ENCODE peak calls at places on chromosomes 5 and 9, in five cellular contexts. One of them, this sample, is unnamed. For H3K4me1 and H3K9me3, the result is how much of the 10 kb centered on the place peaks cover.

GRCh38 chr9:134679616-134680392 is 38.2 kb downstream of the COL5A1 start:
- DNase-seq in heart right ventricle: no peak
- DNase-seq in colonic mucosa: no peak
- DNase-seq in mucosa of descending colon: peak
- DNase-seq in heart left ventricle: no peak
- DNase-seq in this sample: peak

GRCh38 chr9:79570449-79571308 is 1.1 kb upstream of the TLE4 start:
- DNase-seq in heart right ventricle: peak
- DNase-seq in mucosa of descending colon: peak
- DNase-seq in heart left ventricle: peak
- DNase-seq in colonic mucosa: peak
- DNase-seq in this sample: peak

GRCh38 chr5:1222621-1223277 is 2.4 kb upstream of the SLC6A18 start:
- DNase-seq in heart right ventricle: no peak
- DNase-seq in heart left ventricle: no peak
- DNase-seq in colonic mucosa: no peak
- DNase-seq in mucosa of descending colon: no peak
- DNase-seq in this sample: no peak

GRCh38 chr5:141182248-141182647 is at the start of gene PCDHB16:
- DNase-seq in mucosa of descending colon: no peak
- DNase-seq in heart right ventricle: peak
- DNase-seq in colonic mucosa: no peak
- DNase-seq in heart left ventricle: no peak
- DNase-seq in this sample: peak

GRCh38 chr9:34179528-34180138 is 790 bp downstream of the UBAP1 start:
- DNase-seq in mucosa of descending colon: no peak
- DNase-seq in colonic mucosa: peak
- DNase-seq in heart right ventricle: no peak
- DNase-seq in heart left ventricle: no peak
- DNase-seq in this sample: no peak

GRCh38 chr5:116359575-116359974 is 215.0 kb downstream of the SEMA6A start:
- DNase-seq in heart left ventricle: no peak
- DNase-seq in mucosa of descending colon: no peak
- DNase-seq in heart right ventricle: no peak
- DNase-seq in colonic mucosa: no peak
- DNase-seq in this sample: no peak

GRCh38 chr5:16665611-16666010 is 48.8 kb upstream of the RETREG1 start:
- DNase-seq in heart right ventricle: no peak
- DNase-seq in mucosa of descending colon: no peak
- DNase-seq in heart left ventricle: no peak
- DNase-seq in colonic mucosa: no peak
- DNase-seq in this sample: no peak

GRCh38 chr9:31590091-31590490 is 794.4 kb upstream of the ACO1 start:
- DNase-seq in heart right ventricle: no peak
- DNase-seq in colonic mucosa: no peak
- DNase-seq in heart left ventricle: no peak
- DNase-seq in mucosa of descending colon: no peak
- DNase-seq in this sample: no peak

GRCh38 chr5:99878830-99879229 is 656.3 kb upstream of the FAM174A start:
- DNase-seq in colonic mucosa: no peak
- DNase-seq in heart left ventricle: no peak
- DNase-seq in mucosa of descending colon: no peak
- DNase-seq in heart right ventricle: no peak
- DNase-seq in this sample: no peak

GRCh38 chr5:157718529-157718928 is 12.7 kb upstream of the THG1L start:
- DNase-seq in heart left ventricle: no peak
- DNase-seq in mucosa of descending colon: no peak
- DNase-seq in heart right ventricle: peak
- DNase-seq in colonic mucosa: peak
- DNase-seq in this sample: peak

GRCh38 chr5:173283318-173284288 is 44.6 kb downstream of the STC2 start:
- DNase-seq in mucosa of descending colon: peak
- DNase-seq in heart right ventricle: peak
- DNase-seq in heart left ventricle: peak
- DNase-seq in colonic mucosa: peak
- DNase-seq in this sample: peak

GRCh38 chr9:95516221-95516735 is 493 bp downstream of the PTCH1 start:
- DNase-seq in mucosa of descending colon: no peak
- DNase-seq in heart right ventricle: no peak
- DNase-seq in heart left ventricle: no peak
- DNase-seq in colonic mucosa: no peak
- DNase-seq in this sample: peak

GRCh38 chr5:155735388-155735787 is 591.6 kb upstream of the SGCD start:
- DNase-seq in colonic mucosa: no peak
- DNase-seq in heart left ventricle: peak
- DNase-seq in mucosa of descending colon: no peak
- DNase-seq in heart right ventricle: peak
- DNase-seq in this sample: peak

GRCh38 chr5:118700510-118700909 is 287.8 kb downstream of the DTWD2 start:
- DNase-seq in mucosa of descending colon: no peak
- DNase-seq in colonic mucosa: no peak
- DNase-seq in heart left ventricle: no peak
- DNase-seq in heart right ventricle: no peak
- DNase-seq in this sample: no peak

GRCh38 chr9:35054185-35054835 is 18.1 kb downstream of the VCP start:
- DNase-seq in mucosa of descending colon: no peak
- DNase-seq in heart right ventricle: no peak
- DNase-seq in heart left ventricle: no peak
- DNase-seq in colonic mucosa: no peak
- DNase-seq in this sample: no peak

GRCh38 chr5:14400085-14400484 is 181.5 kb upstream of the OTULINL start:
- DNase-seq in mucosa of descending colon: no peak
- DNase-seq in heart right ventricle: no peak
- DNase-seq in heart left ventricle: no peak
- DNase-seq in colonic mucosa: no peak
- DNase-seq in this sample: no peak

GRCh38 chr5:170522211-170523128 is 18.6 kb downstream of the KCNIP1 start:
- DNase-seq in mucosa of descending colon: no peak
- DNase-seq in colonic mucosa: no peak
- DNase-seq in heart right ventricle: no peak
- DNase-seq in heart left ventricle: no peak
- DNase-seq in this sample: no peak

GRCh38 chr5:110321117-110321516 is 405.4 kb downstream of the TMEM232 start:
- DNase-seq in heart left ventricle: no peak
- DNase-seq in mucosa of descending colon: no peak
- DNase-seq in heart right ventricle: no peak
- DNase-seq in colonic mucosa: no peak
- DNase-seq in this sample: no peak

GRCh38 chr9:135329571-135330306 is 149.8 kb upstream of the PPP1R26 start:
- DNase-seq in mucosa of descending colon: no peak
- DNase-seq in heart left ventricle: no peak
- DNase-seq in colonic mucosa: no peak
- DNase-seq in heart right ventricle: no peak
- DNase-seq in this sample: peak

GRCh38 chr9:18349530-18349929 is 124.4 kb upstream of the ADAMTSL1 start:
- DNase-seq in heart right ventricle: no peak
- DNase-seq in heart left ventricle: no peak
- DNase-seq in mucosa of descending colon: no peak
- DNase-seq in colonic mucosa: no peak
- DNase-seq in this sample: no peak

GRCh38 chr9:96169488-96169887 is 132.5 kb downstream of the HSD17B3 start:
- DNase-seq in heart right ventricle: no peak
- DNase-seq in colonic mucosa: peak
- DNase-seq in heart left ventricle: no peak
- DNase-seq in mucosa of descending colon: peak
- DNase-seq in this sample: peak

GRCh38 chr9:73807956-73808355 is 656.3 kb downstream of the ANXA1 start:
- DNase-seq in colonic mucosa: no peak
- DNase-seq in mucosa of descending colon: no peak
- DNase-seq in heart right ventricle: no peak
- DNase-seq in heart left ventricle: no peak
- DNase-seq in this sample: no peak

GRCh38 chr9:83511051-83511450 is 27.1 kb downstream of the FRMD3 start:
- DNase-seq in colonic mucosa: no peak
- DNase-seq in heart right ventricle: no peak
- DNase-seq in mucosa of descending colon: no peak
- DNase-seq in heart left ventricle: no peak
- DNase-seq in this sample: no peak

GRCh38 chr9:122036988-122037387 is 56.1 kb downstream of the TTLL11 start:
- DNase-seq in colonic mucosa: no peak
- DNase-seq in mucosa of descending colon: no peak
- DNase-seq in heart left ventricle: no peak
- DNase-seq in heart right ventricle: no peak
- DNase-seq in this sample: no peak

GRCh38 chr9:123655681-123656423 is 274.1 kb downstream of the DENND1A start:
- DNase-seq in colonic mucosa: no peak
- DNase-seq in mucosa of descending colon: no peak
- DNase-seq in heart right ventricle: no peak
- DNase-seq in heart left ventricle: no peak
- DNase-seq in this sample: no peak

GRCh38 chr5:133376986-133377385 is 235.4 kb downstream of the FSTL4 start:
- DNase-seq in colonic mucosa: no peak
- DNase-seq in heart left ventricle: no peak
- DNase-seq in heart right ventricle: no peak
- DNase-seq in mucosa of descending colon: no peak
- DNase-seq in this sample: no peak

GRCh38 chr9:97770808-97771372 is 73.8 kb upstream of the XPA start:
- DNase-seq in mucosa of descending colon: no peak
- DNase-seq in colonic mucosa: no peak
- DNase-seq in heart right ventricle: no peak
- DNase-seq in heart left ventricle: no peak
- DNase-seq in this sample: no peak

GRCh38 chr5:50440651-50441478 is at the start of gene EMB:
- DNase-seq in mucosa of descending colon: peak
- DNase-seq in heart left ventricle: peak
- DNase-seq in colonic mucosa: peak
- DNase-seq in heart right ventricle: peak
- DNase-seq in this sample: peak

DNA sequence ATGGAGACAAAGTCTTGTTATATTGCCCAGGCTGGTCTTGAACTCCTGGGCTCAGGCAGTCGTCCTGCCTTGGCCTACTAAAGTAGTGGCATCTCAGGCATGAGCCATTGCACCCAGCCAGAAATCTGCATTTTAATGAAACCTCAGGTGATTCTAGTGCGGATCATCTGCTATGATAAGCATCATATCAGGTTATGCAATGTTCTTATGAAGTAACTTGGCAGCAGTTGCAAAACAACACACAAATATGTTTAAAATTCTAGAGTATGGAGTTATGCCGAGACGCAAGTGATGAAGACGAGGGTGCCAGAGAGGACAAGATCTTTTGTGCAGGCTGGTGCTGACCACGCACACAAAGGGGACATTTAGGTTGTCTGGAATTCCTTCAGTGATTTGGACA is 153.2 kb upstream of the MEF2C start:
- DNase-seq in heart right ventricle: no peak
- DNase-seq in heart left ventricle: no peak
- DNase-seq in mucosa of descending colon: no peak
- DNase-seq in colonic mucosa: no peak
- DNase-seq in this sample: no peak
- H3K4me1 ChIP-seq in heart right ventricle: under half
- H3K4me1 ChIP-seq in heart left ventricle: under half
- H3K4me1 ChIP-seq in mucosa of descending colon: under half
- H3K4me1 ChIP-seq in colonic mucosa: under half
- H3K4me1 ChIP-seq in this sample: under half

DNA sequence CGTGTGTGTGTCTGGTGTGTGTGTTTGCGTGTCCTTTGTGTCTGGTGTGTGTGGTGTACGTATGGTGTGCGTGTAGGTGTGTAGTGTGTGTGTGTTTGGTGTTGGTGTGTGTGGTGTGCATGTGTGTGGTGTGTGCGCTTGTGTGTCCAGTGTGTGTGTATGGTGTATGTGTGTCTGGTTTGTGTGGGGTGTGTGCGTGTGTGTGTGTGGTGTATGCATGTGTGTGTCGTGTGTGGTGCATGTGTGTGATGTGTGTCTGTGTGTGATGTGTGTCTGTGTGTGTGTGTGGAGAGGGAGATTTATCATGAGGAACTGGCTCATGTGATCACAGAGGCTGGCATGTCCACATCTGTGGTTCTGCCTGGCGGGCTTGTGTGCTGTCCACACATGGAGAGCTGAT is 71.7 kb downstream of the CACNA1B start:
- DNase-seq in heart left ventricle: no peak
- DNase-seq in heart right ventricle: no peak
- DNase-seq in mucosa of descending colon: no peak
- DNase-seq in colonic mucosa: no peak
- DNase-seq in this sample: no peak
- H3K9me3 ChIP-seq in heart left ventricle: under half
- H3K9me3 ChIP-seq in heart right ventricle: under half
- H3K9me3 ChIP-seq in mucosa of descending colon: under half
- H3K9me3 ChIP-seq in colonic mucosa: under half
- H3K9me3 ChIP-seq in this sample: under half

DNA sequence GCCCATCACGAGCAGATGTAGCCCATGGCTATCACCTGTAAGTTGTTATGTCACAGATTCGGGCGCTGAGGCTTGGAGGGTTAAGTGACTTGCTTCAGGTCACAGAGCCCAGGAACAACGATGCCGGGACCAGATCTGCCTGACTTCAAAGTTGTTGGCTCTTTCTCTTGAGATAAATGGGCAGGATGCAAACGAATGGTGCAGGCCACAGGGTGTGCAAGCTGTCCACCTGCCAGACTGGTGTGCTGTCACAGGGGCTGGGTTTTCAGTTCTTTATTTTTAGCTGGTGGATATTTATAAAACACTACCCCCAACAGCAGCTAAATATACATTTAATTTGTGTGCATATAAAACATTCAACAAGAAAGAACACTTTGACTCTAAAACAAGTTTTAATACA is 17.7 kb upstream of the PHYKPL start:
- DNase-seq in heart left ventricle: no peak
- DNase-seq in mucosa of descending colon: no peak
- DNase-seq in colonic mucosa: no peak
- DNase-seq in heart right ventricle: no peak
- DNase-seq in this sample: no peak
- H3K4me1 ChIP-seq in heart left ventricle: under half
- H3K4me1 ChIP-seq in mucosa of descending colon: under half
- H3K4me1 ChIP-seq in colonic mucosa: under half
- H3K4me1 ChIP-seq in heart right ventricle: under half
- H3K4me1 ChIP-seq in this sample: under half

DNA sequence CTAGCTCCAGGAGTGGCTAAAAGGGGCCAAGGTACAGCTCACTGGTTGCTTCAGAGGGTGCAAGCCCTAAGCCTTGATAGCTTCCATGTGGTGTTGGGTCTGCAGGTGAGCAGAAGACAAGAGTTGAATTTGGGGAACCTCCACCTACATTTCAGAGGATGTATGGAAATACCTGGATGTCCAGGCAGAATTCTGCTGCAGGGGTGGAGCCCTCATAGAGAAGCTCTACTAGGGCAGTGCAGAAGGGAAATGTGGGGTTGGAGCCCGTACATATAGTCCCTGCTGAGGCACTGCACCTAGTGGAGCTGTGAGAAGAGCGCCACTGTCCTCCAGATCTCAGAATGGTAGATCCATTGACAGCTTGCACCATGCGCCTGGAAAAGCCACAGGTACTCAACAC is 49.6 kb downstream of the PTBP3 start:
- DNase-seq in heart left ventricle: no peak
- DNase-seq in colonic mucosa: no peak
- DNase-seq in mucosa of descending colon: no peak
- DNase-seq in heart right ventricle: no peak
- DNase-seq in this sample: no peak
- H3K9me3 ChIP-seq in heart left ventricle: under half
- H3K9me3 ChIP-seq in colonic mucosa: under half
- H3K9me3 ChIP-seq in mucosa of descending colon: under half
- H3K9me3 ChIP-seq in heart right ventricle: under half
- H3K9me3 ChIP-seq in this sample: under half

DNA sequence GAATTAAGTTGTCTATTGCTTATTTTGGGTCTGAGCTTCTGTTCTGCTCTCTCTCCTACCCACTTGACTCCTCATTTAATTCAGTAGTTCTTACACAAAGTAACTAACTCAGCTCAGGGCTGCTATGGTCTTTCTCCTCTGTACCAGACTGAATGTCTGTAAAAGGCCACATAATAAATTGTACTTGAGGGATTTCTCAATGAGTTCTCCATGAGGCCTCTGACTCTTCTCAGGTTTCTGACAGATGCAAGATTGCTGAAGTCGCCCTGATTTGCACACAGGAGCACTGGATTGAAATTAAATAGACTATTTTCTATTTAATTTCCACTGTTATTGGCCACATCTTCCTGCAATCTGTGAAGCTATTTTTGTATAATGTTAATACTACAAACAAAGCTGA is 2.9 kb downstream of the IQGAP2 start:
- DNase-seq in heart left ventricle: no peak
- DNase-seq in mucosa of descending colon: no peak
- DNase-seq in colonic mucosa: no peak
- DNase-seq in heart right ventricle: no peak
- DNase-seq in this sample: no peak
- H3K4me1 ChIP-seq in heart left ventricle: half or more
- H3K4me1 ChIP-seq in mucosa of descending colon: under half
- H3K4me1 ChIP-seq in colonic mucosa: under half
- H3K4me1 ChIP-seq in heart right ventricle: under half
- H3K4me1 ChIP-seq in this sample: under half